ENCODE peak calls at places on chromosomes 5 and 9, in five cellular contexts. K, H, B, Q and E are unnamed samples.

GRCh38 chr5:113340537-113340936 is 94.3 kb downstream of the TSSK1B start:
- DNase-seq in K (peak), H (no peak), Q (no peak), B (no peak), E (no peak)

GRCh38 chr9:114037961-114038723 is 40.0 kb downstream of the AMBP start:
- DNase-seq in Q (no peak), H (no peak), K (peak), B (no peak), E (no peak)

GRCh38 chr9:34659592-34660253 is 2.7 kb downstream of the CCL27 start:
- DNase-seq in H (no peak), B (no peak), Q (no peak), K (no peak), E (no peak)

GRCh38 chr9:33498387-33498786 is 24.7 kb upstream of the NOL6 start:
- DNase-seq in K (no peak), B (no peak), H (no peak), Q (no peak), E (peak)

GRCh38 chr5:57171818-57172465 is 1.9 kb upstream of the GPBP1 start:
- DNase-seq in Q (no peak), H (no peak), B (peak), K (no peak), E (no peak)

GRCh38 chr5:75037106-75037505 is 15.3 kb downstream of the GCNT4 start:
- DNase-seq in K (no peak), H (peak), Q (no peak), B (no peak), E (peak)

GRCh38 chr9:71910602-71911060 is 362 bp downstream of the ABHD17B start:
- DNase-seq in H (no peak), K (no peak), Q (no peak), B (no peak), E (no peak)

GRCh38 chr5:96259211-96259772 is 173.8 kb downstream of the PCSK1 start:
- DNase-seq in B (no peak), Q (no peak), K (no peak), H (peak), E (peak)

GRCh38 chr5:68012429-68012828 is 203.1 kb upstream of the PIK3R1 start:
- DNase-seq in H (peak), Q (no peak), B (no peak), K (no peak), E (peak)

GRCh38 chr5:1251678-1252580 is 26.7 kb downstream of the SLC6A18 start:
- DNase-seq in K (no peak), H (no peak), B (no peak), Q (no peak), E (no peak)

GRCh38 chr9:125648294-125648693 is 58.7 kb downstream of the MAPKAP1 start:
- DNase-seq in K (no peak), B (no peak), Q (no peak), H (no peak), E (no peak)

GRCh38 chr5:175797521-175798038 is 73.8 kb upstream of the CPLX2 start:
- DNase-seq in Q (no peak), K (peak), B (no peak), H (no peak), E (no peak)

GRCh38 chr9:129027685-129028191 is 393 bp downstream of the SH3GLB2 start:
- DNase-seq in B (no peak), K (peak), Q (no peak), H (no peak), E (no peak)

GRCh38 chr9:137771580-137771979 is 106.0 kb upstream of the CACNA1B start:
- DNase-seq in Q (no peak), B (no peak), H (no peak), K (no peak), E (no peak)

GRCh38 chr5:180807654-180808414 is 5.2 kb upstream of the MGAT1 start:
- DNase-seq in B (no peak), K (no peak), H (no peak), Q (no peak), E (no peak)

GRCh38 chr5:137997726-137998213 is 35.1 kb downstream of the FAM13B start:
- DNase-seq in K (no peak), H (peak), B (no peak), Q (no peak), E (no peak)

GRCh38 chr9:126151671-126152050 is 175.0 kb upstream of the MVB12B start:
- DNase-seq in B (peak), Q (no peak), H (no peak), K (no peak), E (no peak)

GRCh38 chr5:55620009-55620770 is 85.4 kb upstream of the PLPP1 start:
- DNase-seq in Q (no peak), H (no peak), B (no peak), K (no peak), E (no peak)

GRCh38 chr9:6827370-6827949 is 69.7 kb downstream of the KDM4C start:
- DNase-seq in H (peak), K (peak), Q (no peak), B (no peak), E (peak)

GRCh38 chr5:176489077-176489476 is 40.9 kb downstream of the FAF2 start:
- DNase-seq in B (no peak), Q (no peak), K (no peak), H (no peak), E (no peak)

GRCh38 chr5:149824851-149825250 is 94.7 kb downstream of the PPARGC1B start:
- DNase-seq in B (no peak), K (no peak), Q (peak), H (no peak), E (no peak)

DNA sequence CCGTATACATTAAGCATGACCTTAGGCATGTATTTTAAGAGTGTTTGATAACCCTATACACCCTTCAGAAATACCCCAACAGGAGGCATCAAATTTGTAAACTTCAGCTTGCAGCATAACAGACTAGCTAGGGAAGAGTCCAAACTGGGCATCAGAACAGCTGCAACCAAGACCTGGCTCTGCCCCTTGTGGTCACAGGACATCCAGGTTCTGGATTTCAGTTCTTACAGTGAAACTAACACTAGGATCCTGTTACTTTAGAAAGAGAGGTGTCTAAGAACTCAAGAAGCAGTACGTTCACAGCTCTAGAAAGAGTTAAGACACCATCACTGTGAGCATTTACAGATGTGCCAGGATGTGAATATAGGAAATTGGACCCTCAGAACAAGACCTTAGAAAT is 229.8 kb downstream of the BNC2 start:
- DNase-seq in Q (peak), K (peak), B (no peak), H (no peak), E (peak)
- TF ChIP-seq CTCF in Q (peak), K (peak), B (no peak), H (peak), E (peak)

DNA sequence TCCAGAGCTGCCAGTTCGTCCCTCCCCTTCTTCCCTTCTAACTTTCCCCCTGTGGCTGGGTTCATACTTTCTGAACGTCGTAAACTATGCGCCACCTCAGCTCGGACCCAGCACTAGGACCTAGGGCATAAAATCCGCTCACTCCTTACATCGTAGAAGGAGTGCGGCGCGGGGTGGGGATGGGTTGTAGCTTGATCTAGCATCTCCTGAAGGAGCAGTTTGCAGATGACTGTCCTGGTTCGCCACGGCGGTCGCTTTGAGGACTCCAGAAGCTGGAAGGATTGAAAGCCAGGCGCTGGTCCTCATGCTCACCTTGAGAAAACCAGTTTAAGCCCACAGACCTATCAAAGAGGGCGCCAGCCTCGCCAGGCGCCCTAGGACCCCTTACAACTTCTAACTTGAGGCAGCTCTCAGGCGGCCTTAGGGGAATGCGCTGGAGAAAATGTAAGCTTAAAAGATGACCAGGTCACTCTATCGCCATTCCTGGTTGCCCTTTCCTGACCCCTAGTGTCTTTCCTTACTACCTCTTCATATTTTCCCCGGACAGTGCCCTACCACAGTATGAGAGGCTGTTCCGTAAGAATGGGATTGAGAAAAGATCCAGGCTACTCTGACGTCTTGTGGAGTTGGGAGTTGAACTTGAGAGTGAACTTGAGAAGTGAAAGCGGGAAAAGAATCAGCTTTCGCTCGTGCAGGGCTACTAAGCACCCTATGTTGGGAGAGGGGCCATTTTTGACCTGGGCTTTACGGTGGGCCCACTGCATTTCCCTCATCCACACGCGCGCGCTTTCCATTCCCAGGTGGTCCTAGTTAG is 2.8 kb downstream of the RORB start:
- DNase-seq in K (peak), Q (no peak), B (no peak), H (peak), E (no peak)
- H3K4me3 ChIP-seq in K (peak), Q (peak), B (peak), H (peak), E (peak)

DNA sequence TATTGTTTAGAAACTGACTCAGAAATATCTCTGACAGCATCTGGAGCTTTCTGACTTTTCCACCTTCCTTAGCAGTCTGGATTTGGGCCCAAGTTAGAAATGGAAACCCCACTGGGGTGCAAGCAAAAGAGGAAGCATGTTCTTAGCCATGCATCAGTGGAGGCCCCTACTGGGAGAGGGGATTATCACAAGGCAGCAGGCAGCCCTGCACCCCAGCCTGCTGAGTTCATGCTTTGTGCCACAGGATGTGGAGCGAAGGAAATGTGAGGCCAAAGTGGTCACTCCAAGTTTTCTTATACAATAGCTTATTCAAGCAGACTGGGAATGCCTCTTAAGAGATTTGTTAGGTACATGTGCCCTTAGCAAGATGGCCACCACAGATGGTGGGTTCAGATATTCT is 146.4 kb upstream of the TLX3 start:
- DNase-seq in B (no peak), Q (no peak), H (peak), K (peak), E (peak)
- TF ChIP-seq CTCF in B (peak), Q (no peak), H (peak), K (peak), E (peak)

DNA sequence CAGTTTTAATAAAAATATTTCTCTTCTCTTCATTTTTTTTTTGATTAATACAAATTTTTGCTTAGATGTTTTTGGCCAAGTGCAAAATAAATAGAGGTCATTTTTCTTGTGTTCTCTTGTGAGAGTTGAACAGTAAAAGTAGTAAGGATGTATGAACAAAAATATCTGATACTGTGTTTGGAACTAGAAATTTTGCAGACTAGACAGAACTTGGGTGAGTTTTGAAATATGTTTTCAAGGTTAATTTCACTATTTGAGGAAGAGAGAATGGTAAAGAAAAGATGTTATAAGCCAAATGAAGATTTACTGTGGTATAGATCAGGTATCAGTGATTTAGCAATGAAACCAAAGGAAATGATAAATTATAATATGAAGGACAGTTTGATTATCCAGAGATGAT is 148.0 kb upstream of the VCAN start:
- DNase-seq in K (no peak), Q (no peak), H (no peak), B (no peak), E (no peak)
- H3K4me3 ChIP-seq in K (no peak), Q (no peak), H (no peak), B (no peak), E (no peak)

DNA sequence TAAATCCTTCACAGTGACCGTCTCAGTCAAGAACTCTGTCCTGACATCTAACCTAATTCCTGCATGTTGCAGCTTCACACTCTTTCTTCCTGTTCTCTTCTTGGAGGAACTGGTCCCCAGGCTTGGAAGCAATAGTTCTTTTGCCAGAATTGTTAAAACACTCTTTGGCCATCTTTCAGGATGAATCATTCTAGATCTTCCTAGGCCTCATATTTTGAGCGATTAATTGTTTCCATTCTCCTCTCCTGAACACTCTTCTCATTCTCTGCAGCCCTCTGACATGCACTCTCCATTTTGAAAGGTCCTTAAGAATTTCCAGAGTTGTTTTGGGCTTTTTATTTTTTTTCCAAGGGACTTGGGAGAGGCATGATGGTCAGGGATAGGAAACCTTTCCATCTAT is 85.8 kb downstream of the FAM114A2 start:
- DNase-seq in Q (no peak), B (no peak), H (no peak), K (no peak), E (no peak)
- TF ChIP-seq CTCF in Q (no peak), B (no peak), H (no peak), K (no peak), E (no peak)

GRCh38 chr9:32380944-32381343 is 3.5 kb upstream of the ACO1 start:
- DNase-seq in B (no peak), Q (no peak), K (no peak), H (no peak), E (no peak)

GRCh38 chr9:32382582-32383320 is 1.7 kb upstream of the ACO1 start:
- DNase-seq in H (no peak), B (no peak), K (no peak), Q (no peak), E (no peak)

GRCh38 chr9:32378496-32378895 is 5.9 kb upstream of the ACO1 start:
- DNase-seq in Q (no peak), B (no peak), K (peak), H (peak), E (peak)

GRCh38 chr9:32376295-32376694 is 8.1 kb upstream of the ACO1 start:
- DNase-seq in K (peak), B (no peak), H (no peak), Q (no peak), E (no peak)

GRCh38 chr9:32378993-32379729 is 5.3 kb upstream of the ACO1 start:
- DNase-seq in Q (no peak), B (no peak), K (peak), H (peak), E (peak)
- H3K4me3 ChIP-seq in Q (no peak), B (no peak), K (no peak), H (no peak), E (no peak)

GRCh38 chr9:133540336-133541025 is 6.0 kb downstream of the ADAMTSL2 start:
- DNase-seq in Q (no peak), H (no peak), B (no peak), K (no peak), E (no peak)
- TF ChIP-seq CTCF in Q (no peak), H (no peak), B (peak), K (peak), E (no peak)

DNA sequence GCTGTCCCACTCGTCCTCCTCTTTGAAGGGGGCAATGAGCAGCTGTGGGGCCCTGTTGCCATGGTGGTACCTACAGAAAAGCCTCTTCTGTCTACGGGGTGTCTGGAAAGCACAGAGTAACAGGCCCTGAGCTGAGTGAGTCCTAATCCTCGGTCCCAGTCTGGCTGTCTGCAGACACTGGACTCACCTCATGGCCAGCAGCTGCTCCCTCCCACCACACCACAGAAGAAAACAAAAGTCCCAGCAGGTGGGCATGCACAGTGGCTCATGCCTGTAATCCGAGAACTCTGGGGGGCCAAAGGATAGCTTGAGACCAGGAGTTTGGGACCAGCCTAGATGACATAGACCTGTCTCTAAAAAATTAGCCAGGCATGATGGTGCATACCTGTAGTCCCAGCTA is 19.9 kb downstream of the P4HA2 start:
- DNase-seq in B (no peak), Q (no peak), H (no peak), K (peak), E (no peak)
- H3K4me3 ChIP-seq in B (no peak), Q (no peak), H (no peak), K (no peak), E (no peak)

GRCh38 chr5:23840083-23840482 is 332.7 kb downstream of the PRDM9 start:
- DNase-seq in Q (no peak), K (no peak), H (no peak), B (no peak), E (peak)
- TF ChIP-seq CTCF in Q (no peak), K (no peak), H (no peak), B (no peak), E (no peak)

GRCh38 chr5:118984602-118985001 is 3.7 kb downstream of the DTWD2 start:
- DNase-seq in B (no peak), K (no peak), Q (no peak), H (peak), E (peak)

GRCh38 chr5:118990582-118990981 is 2.2 kb upstream of the DTWD2 start:
- DNase-seq in K (no peak), B (no peak), H (no peak), Q (no peak), E (no peak)

GRCh38 chr5:118989816-118990215 is 1.5 kb upstream of the DTWD2 start:
- DNase-seq in H (no peak), K (no peak), B (no peak), Q (no peak), E (no peak)

DNA sequence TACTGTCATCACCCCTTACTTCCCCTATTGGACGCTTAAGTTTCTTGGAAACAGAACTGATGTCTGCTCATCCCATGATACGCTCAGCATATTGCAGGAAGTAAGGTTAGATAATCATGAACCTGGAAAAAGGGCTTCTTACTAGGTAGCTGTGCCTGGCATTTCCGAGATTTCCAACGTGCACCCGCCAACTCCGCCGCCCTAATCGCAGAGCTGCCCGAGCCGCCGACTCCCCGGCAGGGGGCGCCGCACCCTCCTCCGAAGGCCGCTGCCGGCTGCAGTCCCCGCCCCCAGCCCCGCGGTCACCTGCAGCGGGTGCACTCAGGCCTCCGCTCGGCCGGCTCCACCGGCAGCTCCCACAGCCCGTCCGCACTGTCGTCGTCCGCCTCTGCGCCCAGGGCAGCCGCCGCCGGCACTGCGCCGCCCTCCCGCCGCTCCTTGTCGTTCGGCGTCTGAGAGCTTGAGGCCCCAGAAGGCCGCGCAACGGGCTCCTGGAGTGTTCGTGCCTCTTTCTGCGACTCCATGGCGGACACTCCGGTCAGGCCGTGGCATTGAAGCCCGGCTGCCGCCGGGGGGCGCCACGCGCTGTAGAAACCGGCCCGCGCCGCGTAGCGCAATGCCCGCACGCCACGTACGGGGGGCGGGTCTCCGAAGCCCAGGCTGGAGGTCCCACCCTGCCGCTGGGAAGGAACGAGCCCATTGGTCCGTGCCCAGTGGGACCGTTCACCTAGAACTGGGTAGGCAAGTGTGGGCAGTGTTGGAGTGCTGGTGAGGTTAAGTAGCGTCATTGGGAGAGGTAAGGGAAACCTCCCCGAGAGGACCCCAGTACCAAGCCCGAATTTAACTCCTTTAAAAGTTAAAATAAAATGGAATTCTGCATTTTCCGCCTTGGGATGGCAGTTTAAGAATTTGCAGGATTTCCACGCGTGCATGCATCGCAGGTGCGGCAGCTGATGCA is at the start of gene DTWD2:
- DNase-seq in H (peak), K (peak), B (peak), Q (peak), E (peak)
- H3K4me3 ChIP-seq in H (peak), K (peak), B (peak), Q (peak), E (peak)